ENCODE peak calls at places on chromosomes 12 and 14, in nine cellular contexts. A is HEK293T; X is stimulated activated CD8-positive, alpha-beta memory T cell treated with anti-CD3 and anti-CD28 coated beads, Interleukin-4, amount 100 ng/mL, for 1 hour; B is HS-5; K is A673; E is stimulated activated CD4-positive, alpha-beta T cell treated with anti-CD3 and anti-CD28 coated beads, TNF-alpha, amount 100 ng/mL, for 24 hours; S is frontal cortex; I is activated T-helper 2 cell treated with anti-CD3 and anti-CD28 coated beads, Interferon-gamma antibody, Interleukin-2, Interleukin-4, amounts not matched to agents 10 μg/mL and 5 μg/mL and 100 μg/mL, durations not matched to agents 14 hours and 24 hours and 36 hours; R is progenitor cell of endocrine pancreas. C is an unnamed sample.

GRCh38 chr14:99603471-99603933 is 505 bp downstream of the CCDC85C start:
- DNase-seq in A (peak; percentile 35), X (no peak), B (no peak), K (peak; percentile 58), E (no peak), S (no peak), I (peak; percentile 33), R (peak; percentile 32), C (peak; percentile 66)

GRCh38 chr14:38847161-38847560 is 255.9 kb downstream of the SEC23A start:
- DNase-seq in A (no peak), X (no peak), B (no peak), K (no peak), E (no peak), S (no peak), I (no peak), R (no peak), C (no peak)

GRCh38 chr14:36227802-36228201 is 51.3 kb upstream of the PTCSC3 start:
- DNase-seq in A (no peak), X (no peak), B (peak; percentile 10), K (no peak), E (no peak), S (no peak), I (no peak), R (no peak), C (no peak)

GRCh38 chr14:75531660-75532317 is 9.5 kb downstream of the BATF start:
- DNase-seq in A (no peak), X (no peak), B (no peak), K (no peak), E (no peak), S (no peak), I (no peak), R (no peak), C (no peak)

GRCh38 chr12:106987846-106988245 is 900 bp upstream of the MTERF2 start:
- DNase-seq in A (no peak), X (no peak), B (no peak), K (no peak), E (no peak), S (no peak), I (no peak), R (no peak), C (no peak)

GRCh38 chr14:103684471-103684870 is 30.8 kb downstream of the XRCC3 start:
- DNase-seq in A (no peak), X (no peak), B (no peak), K (no peak), E (no peak), S (no peak), I (no peak), R (no peak), C (no peak)

GRCh38 chr12:109744991-109745942 is 31.6 kb downstream of the FAM222A start:
- DNase-seq in A (no peak), X (no peak), B (no peak), K (peak; percentile 54), E (no peak), S (no peak), I (no peak), R (no peak), C (no peak)

GRCh38 chr14:31205681-31206535 is 1.7 kb downstream of the HECTD1 start:
- DNase-seq in A (peak; percentile 17), X (no peak), B (peak; percentile 60), K (peak; percentile 42), E (no peak), S (no peak), I (no peak), R (no peak), C (peak; percentile 26)

GRCh38 chr12:56684745-56685369 is 3.2 kb downstream of the PTGES3 start:
- DNase-seq in A (no peak), X (no peak), B (no peak), K (peak; percentile 47), E (no peak), S (no peak), I (no peak), R (no peak), C (no peak)

GRCh38 chr12:80756875-80757274 is 40.2 kb downstream of the MYF5 start:
- DNase-seq in A (no peak), X (no peak), B (no peak), K (no peak), E (no peak), S (no peak), I (no peak), R (no peak), C (no peak)

GRCh38 chr12:99619389-99620158 is 28.0 kb upstream of the GARIN6 start:
- DNase-seq in A (peak; percentile 30), X (no peak), B (peak; percentile 4), K (peak; percentile 61), E (no peak), S (no peak), I (no peak), R (no peak), C (no peak)

GRCh38 chr12:98174410-98174809 is 341.0 kb upstream of the TMPO start:
- DNase-seq in A (no peak), X (no peak), B (no peak), K (no peak), E (no peak), S (no peak), I (no peak), R (no peak), C (no peak)

GRCh38 chr12:45598761-45599160 is 130.7 kb upstream of the ARID2 start:
- DNase-seq in A (no peak), X (no peak), B (no peak), K (no peak), E (no peak), S (no peak), I (no peak), R (no peak), C (no peak)

GRCh38 chr12:23424685-23425084 is 524.8 kb downstream of the SOX5 start:
- DNase-seq in A (no peak), X (no peak), B (no peak), K (no peak), E (no peak), S (no peak), I (no peak), R (no peak), C (no peak)

C was measured in T47D.